ENCODE peak calls at places on chromosomes 6 and 20, in nine cellular contexts. G is NCI-H460; Q is amygdala; S is Daoy; V is GM04503; I is stimulated activated CD8-positive, alpha-beta memory T cell treated with anti-CD3 and anti-CD28 coated beads, Interleukin-7, amount 100 ng/mL, for 1 hour; H is fibroblast of pulmonary artery; C is iris pigment epithelial cell; N is stimulated activated CD4-positive, alpha-beta T cell treated with anti-CD3 and anti-CD28 coated beads, Interleukin-15, amount 100 ng/mL, for 24 hours. K is an unnamed sample.

GRCh38 chr6:124955108-124955851 is 7.0 kb upstream of the RNF217 start:
- DNase-seq in G (no peak), Q (no peak), S (no peak), V (no peak), I (no peak), H (peak), C (no peak), N (no peak), K (no peak)

GRCh38 chr20:9535457-9535856 is 21.1 kb downstream of the LAMP5 start:
- DNase-seq in G (no peak), Q (no peak), S (no peak), V (no peak), I (no peak), H (no peak), C (no peak), N (no peak), K (no peak)

GRCh38 chr6:168035661-168036616 is 38.5 kb downstream of the KIF25 start:
- DNase-seq in G (no peak), Q (no peak), S (peak), V (no peak), I (no peak), H (peak), C (peak), N (peak), K (no peak)

GRCh38 chr6:43183441-43183840 is 1.4 kb downstream of the CUL9 start:
- DNase-seq in G (no peak), Q (no peak), S (no peak), V (no peak), I (no peak), H (no peak), C (no peak), N (no peak), K (no peak)

GRCh38 chr20:45300961-45301360 is 5.7 kb upstream of the RBPJL start:
- DNase-seq in G (peak), Q (no peak), S (peak), V (no peak), I (no peak), H (peak), C (peak), N (peak), K (no peak)

GRCh38 chr6:42790549-42791181 is 8.8 kb downstream of the BICRAL start:
- DNase-seq in G (no peak), Q (no peak), S (no peak), V (no peak), I (no peak), H (no peak), C (no peak), N (no peak), K (no peak)

GRCh38 chr6:132961122-132961521 is 146.8 kb downstream of the RPS12 start:
- DNase-seq in G (no peak), Q (no peak), S (peak), V (peak), I (no peak), H (peak), C (peak), N (no peak), K (no peak)

GRCh38 chr6:52647199-52647598 is 23.7 kb upstream of the TMEM14A start:
- DNase-seq in G (no peak), Q (no peak), S (no peak), V (peak), I (no peak), H (peak), C (peak), N (no peak), K (no peak)

GRCh38 chr6:150153905-150154492 is 11.2 kb downstream of the PPP1R14C start:
- DNase-seq in G (no peak), Q (no peak), S (peak), V (no peak), I (no peak), H (no peak), C (no peak), N (no peak), K (no peak)

GRCh38 chr20:37938954-37939353 is 36.0 kb downstream of the VSTM2L start:
- DNase-seq in G (no peak), Q (no peak), S (no peak), V (no peak), I (no peak), H (no peak), C (no peak), N (no peak), K (no peak)

GRCh38 chr20:40397483-40397882 is 291.6 kb downstream of the MAFB start:
- DNase-seq in G (no peak), Q (no peak), S (no peak), V (no peak), I (no peak), H (no peak), C (no peak), N (no peak), K (no peak)

GRCh38 chr20:41279546-41280225 is 37.8 kb downstream of the ZHX3 start:
- DNase-seq in G (no peak), Q (no peak), S (no peak), V (no peak), I (no peak), H (no peak), C (peak), N (peak), K (no peak)

GRCh38 chr6:31239854-31240253 is 32.0 kb downstream of the HLA-C start:
- DNase-seq in G (no peak), Q (no peak), S (peak), V (no peak), I (no peak), H (no peak), C (no peak), N (no peak), K (no peak)

GRCh38 chr20:45971425-45971674 is 653 bp downstream of the ZNF335 start:
- DNase-seq in G (no peak), Q (no peak), S (no peak), V (no peak), I (no peak), H (no peak), C (no peak), N (peak), K (no peak)

GRCh38 chr6:150527100-150527499 is 72.6 kb upstream of the PLEKHG1 start:
- DNase-seq in G (no peak), Q (no peak), S (peak), V (no peak), I (no peak), H (peak), C (no peak), N (no peak), K (no peak)

GRCh38 chr6:166430269-166430668 is 47.5 kb upstream of the MPC1 start:
- DNase-seq in G (no peak), Q (no peak), S (no peak), V (no peak), I (no peak), H (no peak), C (no peak), N (no peak), K (no peak)

GRCh38 chr6:70894001-70894400 is 62.9 kb downstream of the B3GAT2 start:
- DNase-seq in G (no peak), Q (no peak), S (no peak), V (no peak), I (no peak), H (no peak), C (no peak), N (no peak), K (no peak)

GRCh38 chr6:146898069-146898887 is 299.5 kb downstream of the ADGB start:
- DNase-seq in G (no peak), Q (no peak), S (no peak), V (no peak), I (no peak), H (no peak), C (no peak), N (no peak), K (no peak)

GRCh38 chr20:41173791-41174341 is 36.5 kb downstream of the PLCG1 start:
- DNase-seq in G (no peak), Q (no peak), S (no peak), V (no peak), I (no peak), H (no peak), C (no peak), N (peak), K (no peak)

GRCh38 chr6:13924146-13924948 is 405 bp upstream of the RNF182 start:
- DNase-seq in G (no peak), Q (no peak), S (peak), V (peak), I (no peak), H (peak), C (peak), N (no peak), K (peak)

GRCh38 chr20:1600736-1601135 is 19.1 kb downstream of the SIRPB1 start:
- DNase-seq in G (no peak), Q (no peak), S (no peak), V (no peak), I (no peak), H (no peak), C (no peak), N (no peak), K (no peak)

GRCh38 chr6:75285156-75285639 is 606 bp upstream of the TMEM30A start:
- DNase-seq in G (no peak), Q (no peak), S (no peak), V (no peak), I (no peak), H (peak), C (no peak), N (no peak), K (no peak)

GRCh38 chr6:106586815-106587214 is 42.5 kb downstream of the RTN4IP1 start:
- DNase-seq in G (no peak), Q (no peak), S (no peak), V (no peak), I (no peak), H (no peak), C (no peak), N (no peak), K (no peak)

GRCh38 chr6:153537422-153537821 is 406.3 kb upstream of the RGS17 start:
- DNase-seq in G (no peak), Q (no peak), S (no peak), V (no peak), I (no peak), H (peak), C (peak), N (no peak), K (no peak)

GRCh38 chr6:130105996-130106704 is 87.8 kb downstream of the L3MBTL3 start:
- DNase-seq in G (no peak), Q (no peak), S (no peak), V (no peak), I (no peak), H (no peak), C (no peak), N (no peak), K (no peak)

GRCh38 chr6:26087284-26088115 is at the start of gene HFE:
- DNase-seq in G (peak), Q (no peak), S (peak), V (no peak), I (no peak), H (peak), C (peak), N (peak), K (no peak)

GRCh38 chr20:36273414-36274247 is 32.5 kb upstream of the DLGAP4 start:
- DNase-seq in G (peak), Q (no peak), S (peak), V (peak), I (no peak), H (peak), C (peak), N (peak), K (no peak)

GRCh38 chr6:16146527-16146955 is 17.7 kb downstream of the MYLIP start:
- DNase-seq in G (no peak), Q (no peak), S (peak), V (no peak), I (no peak), H (no peak), C (peak), N (no peak), K (no peak)

GRCh38 chr20:36340593-36340990 is 34.5 kb downstream of the DLGAP4 start:
- DNase-seq in G (no peak), Q (no peak), S (no peak), V (no peak), I (no peak), H (no peak), C (no peak), N (no peak), K (no peak)